ENCODE peak calls at places on chromosomes 7 and 10, in eight cellular contexts. One of them, this sample, is unnamed.

GRCh38 chr10:72540193-72540807 is 85.6 kb downstream of the MICU1 start:
- DNase-seq in naive thymus-derived CD8-positive, alpha-beta T cell: no peak
- DNase-seq in upper lobe of right lung: no peak
- DNase-seq in GM04504: no peak
- DNase-seq in activated naive CD4-positive, alpha-beta T cell: no peak
- DNase-seq in A172: no peak
- DNase-seq in NCI-H510A: no peak
- DNase-seq in WTC11: no peak
- DNase-seq in this sample: no peak

GRCh38 chr10:32374605-32375004 is 27.6 kb upstream of the EPC1 start:
- DNase-seq in A172: no peak
- DNase-seq in GM04504: no peak
- DNase-seq in NCI-H510A: no peak
- DNase-seq in upper lobe of right lung: no peak
- DNase-seq in WTC11: no peak
- DNase-seq in activated naive CD4-positive, alpha-beta T cell: no peak
- DNase-seq in naive thymus-derived CD8-positive, alpha-beta T cell: no peak
- DNase-seq in this sample: no peak

GRCh38 chr10:115909962-115910361 is 363.0 kb downstream of the GFRA1 start:
- DNase-seq in upper lobe of right lung: no peak
- DNase-seq in NCI-H510A: no peak
- DNase-seq in WTC11: no peak
- DNase-seq in activated naive CD4-positive, alpha-beta T cell: no peak
- DNase-seq in GM04504: no peak
- DNase-seq in A172: no peak
- DNase-seq in naive thymus-derived CD8-positive, alpha-beta T cell: no peak
- DNase-seq in this sample: no peak

GRCh38 chr7:1514993-1515392 is 10.8 kb upstream of the INTS1 start:
- DNase-seq in upper lobe of right lung: no peak
- DNase-seq in NCI-H510A: no peak
- DNase-seq in naive thymus-derived CD8-positive, alpha-beta T cell: no peak
- DNase-seq in WTC11: no peak
- DNase-seq in A172: peak
- DNase-seq in activated naive CD4-positive, alpha-beta T cell: no peak
- DNase-seq in GM04504: no peak
- DNase-seq in this sample: no peak

GRCh38 chr10:35606423-35606822 is 1.3 kb downstream of the GJD4 start:
- DNase-seq in GM04504: no peak
- DNase-seq in A172: peak
- DNase-seq in activated naive CD4-positive, alpha-beta T cell: no peak
- DNase-seq in NCI-H510A: no peak
- DNase-seq in naive thymus-derived CD8-positive, alpha-beta T cell: no peak
- DNase-seq in upper lobe of right lung: no peak
- DNase-seq in WTC11: no peak
- DNase-seq in this sample: no peak

GRCh38 chr7:135215180-135215579 is 3.9 kb upstream of the WDR91 start:
- DNase-seq in NCI-H510A: no peak
- DNase-seq in A172: no peak
- DNase-seq in GM04504: no peak
- DNase-seq in naive thymus-derived CD8-positive, alpha-beta T cell: no peak
- DNase-seq in WTC11: no peak
- DNase-seq in activated naive CD4-positive, alpha-beta T cell: no peak
- DNase-seq in upper lobe of right lung: no peak
- DNase-seq in this sample: no peak

GRCh38 chr7:73606801-73607691 is 17.3 kb downstream of the MLXIPL start:
- DNase-seq in naive thymus-derived CD8-positive, alpha-beta T cell: peak
- DNase-seq in A172: peak
- DNase-seq in GM04504: no peak
- DNase-seq in NCI-H510A: no peak
- DNase-seq in upper lobe of right lung: peak
- DNase-seq in WTC11: peak
- DNase-seq in activated naive CD4-positive, alpha-beta T cell: peak
- DNase-seq in this sample: no peak

GRCh38 chr7:22858640-22859561 is 36.3 kb upstream of the TOMM7 start:
- DNase-seq in NCI-H510A: no peak
- DNase-seq in WTC11: no peak
- DNase-seq in activated naive CD4-positive, alpha-beta T cell: no peak
- DNase-seq in naive thymus-derived CD8-positive, alpha-beta T cell: no peak
- DNase-seq in A172: peak
- DNase-seq in GM04504: peak
- DNase-seq in upper lobe of right lung: no peak
- DNase-seq in this sample: peak

GRCh38 chr10:87829986-87830732 is 12.1 kb upstream of the ATAD1 start:
- DNase-seq in WTC11: no peak
- DNase-seq in NCI-H510A: no peak
- DNase-seq in activated naive CD4-positive, alpha-beta T cell: no peak
- DNase-seq in GM04504: no peak
- DNase-seq in A172: no peak
- DNase-seq in upper lobe of right lung: no peak
- DNase-seq in naive thymus-derived CD8-positive, alpha-beta T cell: no peak
- DNase-seq in this sample: no peak

GRCh38 chr7:24800667-24801066 is 43.4 kb upstream of the GSDME start:
- DNase-seq in upper lobe of right lung: no peak
- DNase-seq in WTC11: no peak
- DNase-seq in GM04504: no peak
- DNase-seq in NCI-H510A: no peak
- DNase-seq in naive thymus-derived CD8-positive, alpha-beta T cell: no peak
- DNase-seq in activated naive CD4-positive, alpha-beta T cell: no peak
- DNase-seq in A172: no peak
- DNase-seq in this sample: no peak

GRCh38 chr10:32139223-32140073 is 83.2 kb upstream of the KIF5B start:
- DNase-seq in naive thymus-derived CD8-positive, alpha-beta T cell: no peak
- DNase-seq in activated naive CD4-positive, alpha-beta T cell: no peak
- DNase-seq in GM04504: peak
- DNase-seq in upper lobe of right lung: peak
- DNase-seq in A172: peak
- DNase-seq in NCI-H510A: no peak
- DNase-seq in WTC11: peak
- DNase-seq in this sample: peak

GRCh38 chr10:49735848-49736563 is 26.1 kb downstream of the OGDHL start:
- DNase-seq in activated naive CD4-positive, alpha-beta T cell: no peak
- DNase-seq in naive thymus-derived CD8-positive, alpha-beta T cell: no peak
- DNase-seq in upper lobe of right lung: no peak
- DNase-seq in A172: no peak
- DNase-seq in WTC11: no peak
- DNase-seq in GM04504: no peak
- DNase-seq in NCI-H510A: no peak
- DNase-seq in this sample: no peak

GRCh38 chr7:73338321-73338720 is 10.4 kb downstream of the FKBP6 start:
- DNase-seq in upper lobe of right lung: no peak
- DNase-seq in WTC11: no peak
- DNase-seq in naive thymus-derived CD8-positive, alpha-beta T cell: no peak
- DNase-seq in A172: no peak
- DNase-seq in activated naive CD4-positive, alpha-beta T cell: no peak
- DNase-seq in NCI-H510A: no peak
- DNase-seq in GM04504: no peak
- DNase-seq in this sample: no peak

GRCh38 chr7:42106562-42106961 is 130.4 kb downstream of the GLI3 start:
- DNase-seq in naive thymus-derived CD8-positive, alpha-beta T cell: no peak
- DNase-seq in A172: no peak
- DNase-seq in activated naive CD4-positive, alpha-beta T cell: no peak
- DNase-seq in WTC11: no peak
- DNase-seq in upper lobe of right lung: no peak
- DNase-seq in NCI-H510A: no peak
- DNase-seq in GM04504: no peak
- DNase-seq in this sample: no peak

GRCh38 chr7:17497136-17497535 is 198.7 kb downstream of the AHR start:
- DNase-seq in naive thymus-derived CD8-positive, alpha-beta T cell: no peak
- DNase-seq in upper lobe of right lung: no peak
- DNase-seq in A172: no peak
- DNase-seq in NCI-H510A: no peak
- DNase-seq in WTC11: no peak
- DNase-seq in activated naive CD4-positive, alpha-beta T cell: no peak
- DNase-seq in GM04504: no peak
- DNase-seq in this sample: no peak

GRCh38 chr7:2920956-2921708 is 77.0 kb upstream of the GNA12 start:
- DNase-seq in A172: peak
- DNase-seq in WTC11: no peak
- DNase-seq in GM04504: no peak
- DNase-seq in naive thymus-derived CD8-positive, alpha-beta T cell: no peak
- DNase-seq in upper lobe of right lung: no peak
- DNase-seq in NCI-H510A: no peak
- DNase-seq in activated naive CD4-positive, alpha-beta T cell: no peak
- DNase-seq in this sample: no peak

GRCh38 chr10:22710139-22710745 is 4.1 kb downstream of the PIP4K2A start:
- DNase-seq in NCI-H510A: no peak
- DNase-seq in A172: no peak
- DNase-seq in WTC11: no peak
- DNase-seq in naive thymus-derived CD8-positive, alpha-beta T cell: no peak
- DNase-seq in upper lobe of right lung: no peak
- DNase-seq in activated naive CD4-positive, alpha-beta T cell: no peak
- DNase-seq in GM04504: no peak
- DNase-seq in this sample: no peak

GRCh38 chr10:110395350-110396283 is 90.9 kb upstream of the SMNDC1 start:
- DNase-seq in activated naive CD4-positive, alpha-beta T cell: no peak
- DNase-seq in WTC11: no peak
- DNase-seq in upper lobe of right lung: no peak
- DNase-seq in NCI-H510A: no peak
- DNase-seq in A172: peak
- DNase-seq in GM04504: peak
- DNase-seq in naive thymus-derived CD8-positive, alpha-beta T cell: no peak
- DNase-seq in this sample: peak

GRCh38 chr10:11757452-11757819 is 15.3 kb downstream of the ECHDC3 start:
- DNase-seq in upper lobe of right lung: peak
- DNase-seq in A172: peak
- DNase-seq in activated naive CD4-positive, alpha-beta T cell: no peak
- DNase-seq in NCI-H510A: no peak
- DNase-seq in naive thymus-derived CD8-positive, alpha-beta T cell: no peak
- DNase-seq in GM04504: peak
- DNase-seq in WTC11: no peak
- DNase-seq in this sample: peak

GRCh38 chr10:68598978-68599753 is 39.0 kb downstream of the TET1 start:
- DNase-seq in naive thymus-derived CD8-positive, alpha-beta T cell: no peak
- DNase-seq in WTC11: peak
- DNase-seq in GM04504: no peak
- DNase-seq in A172: peak
- DNase-seq in upper lobe of right lung: no peak
- DNase-seq in NCI-H510A: peak
- DNase-seq in activated naive CD4-positive, alpha-beta T cell: no peak
- DNase-seq in this sample: no peak

GRCh38 chr7:46385662-46386309 is 464.7 kb upstream of the IGFBP3 start:
- DNase-seq in activated naive CD4-positive, alpha-beta T cell: no peak
- DNase-seq in WTC11: no peak
- DNase-seq in upper lobe of right lung: no peak
- DNase-seq in GM04504: peak
- DNase-seq in naive thymus-derived CD8-positive, alpha-beta T cell: no peak
- DNase-seq in A172: peak
- DNase-seq in NCI-H510A: no peak
- DNase-seq in this sample: peak

GRCh38 chr10:480498-480927 is 209.0 kb downstream of the DIP2C start:
- DNase-seq in upper lobe of right lung: peak
- DNase-seq in A172: no peak
- DNase-seq in WTC11: no peak
- DNase-seq in NCI-H510A: no peak
- DNase-seq in naive thymus-derived CD8-positive, alpha-beta T cell: no peak
- DNase-seq in activated naive CD4-positive, alpha-beta T cell: no peak
- DNase-seq in GM04504: no peak
- DNase-seq in this sample: no peak

GRCh38 chr7:16060492-16060891 is 360.8 kb downstream of the CRPPA start:
- DNase-seq in A172: no peak
- DNase-seq in activated naive CD4-positive, alpha-beta T cell: no peak
- DNase-seq in GM04504: no peak
- DNase-seq in NCI-H510A: no peak
- DNase-seq in upper lobe of right lung: no peak
- DNase-seq in naive thymus-derived CD8-positive, alpha-beta T cell: no peak
- DNase-seq in WTC11: no peak
- DNase-seq in this sample: no peak

GRCh38 chr10:113899952-113900598 is 45.6 kb downstream of the NHLRC2 start:
- DNase-seq in activated naive CD4-positive, alpha-beta T cell: no peak
- DNase-seq in naive thymus-derived CD8-positive, alpha-beta T cell: no peak
- DNase-seq in WTC11: no peak
- DNase-seq in NCI-H510A: no peak
- DNase-seq in GM04504: no peak
- DNase-seq in upper lobe of right lung: no peak
- DNase-seq in A172: no peak
- DNase-seq in this sample: no peak

GRCh38 chr10:106652279-106652678 is 512.2 kb downstream of the SORCS1 start:
- DNase-seq in GM04504: no peak
- DNase-seq in activated naive CD4-positive, alpha-beta T cell: no peak
- DNase-seq in upper lobe of right lung: no peak
- DNase-seq in NCI-H510A: no peak
- DNase-seq in A172: peak
- DNase-seq in WTC11: no peak
- DNase-seq in naive thymus-derived CD8-positive, alpha-beta T cell: no peak
- DNase-seq in this sample: no peak

GRCh38 chr10:58898854-58899573 is 277.4 kb upstream of the PHYHIPL start:
- DNase-seq in WTC11: no peak
- DNase-seq in GM04504: no peak
- DNase-seq in NCI-H510A: no peak
- DNase-seq in A172: no peak
- DNase-seq in upper lobe of right lung: no peak
- DNase-seq in activated naive CD4-positive, alpha-beta T cell: no peak
- DNase-seq in naive thymus-derived CD8-positive, alpha-beta T cell: no peak
- DNase-seq in this sample: no peak

GRCh38 chr10:110020265-110020664 is 12.5 kb downstream of the ADD3 start:
- DNase-seq in WTC11: no peak
- DNase-seq in upper lobe of right lung: no peak
- DNase-seq in naive thymus-derived CD8-positive, alpha-beta T cell: no peak
- DNase-seq in A172: no peak
- DNase-seq in NCI-H510A: no peak
- DNase-seq in activated naive CD4-positive, alpha-beta T cell: no peak
- DNase-seq in GM04504: no peak
- DNase-seq in this sample: no peak

GRCh38 chr7:1358376-1359050 is 100.8 kb downstream of the MICALL2 start:
- DNase-seq in NCI-H510A: no peak
- DNase-seq in A172: no peak
- DNase-seq in activated naive CD4-positive, alpha-beta T cell: no peak
- DNase-seq in GM04504: no peak
- DNase-seq in WTC11: no peak
- DNase-seq in naive thymus-derived CD8-positive, alpha-beta T cell: no peak
- DNase-seq in upper lobe of right lung: peak
- DNase-seq in this sample: no peak

GRCh38 chr10:114957673-114958072 is 19.7 kb downstream of the TRUB1 start:
- DNase-seq in A172: no peak
- DNase-seq in activated naive CD4-positive, alpha-beta T cell: no peak
- DNase-seq in GM04504: no peak
- DNase-seq in NCI-H510A: no peak
- DNase-seq in upper lobe of right lung: no peak
- DNase-seq in WTC11: no peak
- DNase-seq in naive thymus-derived CD8-positive, alpha-beta T cell: no peak
- DNase-seq in this sample: no peak

GRCh38 chr7:130490888-130491771 is 755 bp upstream of the MEST start:
- DNase-seq in GM04504: no peak
- DNase-seq in activated naive CD4-positive, alpha-beta T cell: no peak
- DNase-seq in WTC11: peak
- DNase-seq in A172: no peak
- DNase-seq in NCI-H510A: no peak
- DNase-seq in upper lobe of right lung: peak
- DNase-seq in naive thymus-derived CD8-positive, alpha-beta T cell: peak
- DNase-seq in this sample: no peak

GRCh38 chr7:51080622-51081269 is 235.9 kb downstream of the COBL start:
- DNase-seq in WTC11: peak
- DNase-seq in activated naive CD4-positive, alpha-beta T cell: no peak
- DNase-seq in GM04504: no peak
- DNase-seq in naive thymus-derived CD8-positive, alpha-beta T cell: no peak
- DNase-seq in A172: no peak
- DNase-seq in NCI-H510A: no peak
- DNase-seq in upper lobe of right lung: no peak
- DNase-seq in this sample: no peak

GRCh38 chr7:26723140-26723539 is 141.2 kb downstream of the SKAP2 start:
- DNase-seq in GM04504: no peak
- DNase-seq in naive thymus-derived CD8-positive, alpha-beta T cell: no peak
- DNase-seq in activated naive CD4-positive, alpha-beta T cell: no peak
- DNase-seq in WTC11: peak
- DNase-seq in NCI-H510A: no peak
- DNase-seq in upper lobe of right lung: no peak
- DNase-seq in A172: no peak
- DNase-seq in this sample: no peak

GRCh38 chr10:102413053-102413705 is 5.4 kb downstream of the PSD start:
- DNase-seq in naive thymus-derived CD8-positive, alpha-beta T cell: peak
- DNase-seq in GM04504: no peak
- DNase-seq in activated naive CD4-positive, alpha-beta T cell: no peak
- DNase-seq in NCI-H510A: peak
- DNase-seq in A172: peak
- DNase-seq in upper lobe of right lung: no peak
- DNase-seq in WTC11: peak
- DNase-seq in this sample: no peak

GRCh38 chr7:18038391-18038790 is 10.7 kb upstream of the PRPS1L1 start:
- DNase-seq in NCI-H510A: no peak
- DNase-seq in GM04504: no peak
- DNase-seq in naive thymus-derived CD8-positive, alpha-beta T cell: no peak
- DNase-seq in upper lobe of right lung: no peak
- DNase-seq in WTC11: no peak
- DNase-seq in A172: no peak
- DNase-seq in activated naive CD4-positive, alpha-beta T cell: no peak
- DNase-seq in this sample: no peak